ENCODE peak calls at places on chromosomes 5 and 9, in four cellular contexts. K is MV-4-11, I is hepatocyte, D is HuH-7. M is an unnamed sample.

GRCh38 chr9:131036529-131037335 is 27.8 kb downstream of the LAMC3 start:
- DNase-seq in K (no peak), I (no peak), D (no peak), M (no peak)

GRCh38 chr9:6054280-6055099 is 39.1 kb upstream of the RANBP6 start:
- DNase-seq in K (peak), I (peak), D (peak), M (peak)

GRCh38 chr9:16809912-16810610 is 60.4 kb downstream of the BNC2 start:
- DNase-seq in K (no peak), I (no peak), D (no peak), M (no peak)

GRCh38 chr5:158958048-158958994 is 141.4 kb downstream of the EBF1 start:
- DNase-seq in K (no peak), I (no peak), D (peak), M (peak)

GRCh38 chr9:126516936-126517750 is 96.6 kb upstream of the LMX1B start:
- DNase-seq in K (peak), I (peak), D (peak), M (peak)

GRCh38 chr5:168023190-168023589 is 268.3 kb upstream of the WWC1 start:
- DNase-seq in K (no peak), I (peak), D (no peak), M (peak)

GRCh38 chr5:31113101-31113500 is 80.4 kb upstream of the CDH6 start:
- DNase-seq in K (no peak), I (no peak), D (no peak), M (no peak)

GRCh38 chr9:124788542-124789217 is 11.7 kb downstream of the OLFML2A start:
- DNase-seq in K (no peak), I (no peak), D (no peak), M (no peak)

GRCh38 chr5:77645158-77645994 is 6.9 kb upstream of the OTP start:
- DNase-seq in K (no peak), I (peak), D (peak), M (peak)

GRCh38 chr5:14143843-14144585 is 872 bp downstream of the TRIO start:
- DNase-seq in K (no peak), I (peak), D (peak), M (peak)

M was measured in left kidney.